ENCODE peak calls at places on chromosome 5, in seven cellular contexts. D is esophagus squamous epithelium, P is HCT116, N is spleen, J is A549, G is upper lobe of left lung, L is Peyer's patch. E is an unnamed sample.
A peak's percentile ranks its signal among the peaks of the same experiment; 100 is the strongest.

GRCh38 chr5:159003045-159004030 is 96.4 kb downstream of the EBF1 start:
- DNase-seq in D (no peak), L (no peak), N (no peak), J (peak; percentile 70), G (no peak), P (no peak), E (no peak)

GRCh38 chr5:88883059-88883565 is at the start of gene MEF2C:
- DNase-seq in D (peak; percentile 21), P (peak; percentile 56), N (peak; percentile 91), G (peak; percentile 95), J (peak; percentile 4), L (peak; percentile 74), E (no peak)

GRCh38 chr5:174625591-174626365 is 98.6 kb upstream of the MSX2 start:
- DNase-seq in J (no peak), D (no peak), P (no peak), G (no peak), N (no peak), L (no peak), E (no peak)

GRCh38 chr5:135834639-135835529 is at the start of gene SLC25A48:
- DNase-seq in D (no peak), J (peak; percentile 75), P (peak; percentile 58), N (peak; percentile 80), G (peak; percentile 89), L (no peak), E (no peak)

GRCh38 chr5:134553816-134554215 is 28.3 kb downstream of the JADE2 start:
- DNase-seq in G (no peak), L (no peak), D (no peak), P (no peak), N (no peak), J (no peak), E (no peak)

GRCh38 chr5:76787237-76787636 is 31.6 kb upstream of the F2RL1 start:
- DNase-seq in D (no peak), G (no peak), N (no peak), J (peak; percentile 83), P (no peak), L (no peak), E (no peak)

GRCh38 chr5:122076023-122076422 is 2.0 kb downstream of the LOX start:
- DNase-seq in D (no peak), N (no peak), L (no peak), J (no peak), P (no peak), G (no peak), E (no peak)

GRCh38 chr5:93062548-93062947 is 518.5 kb downstream of the NR2F1-AS1 start:
- DNase-seq in J (peak; percentile 23), P (no peak), G (no peak), L (no peak), N (no peak), D (no peak), E (no peak)

GRCh38 chr5:180153991-180154390 is 55.0 kb downstream of the RASGEF1C start:
- DNase-seq in D (no peak), G (no peak), J (no peak), P (no peak), L (no peak), N (no peak), E (no peak)

GRCh38 chr5:144436007-144436406 is 265.3 kb downstream of the KCTD16 start:
- DNase-seq in G (no peak), D (no peak), P (no peak), L (no peak), N (no peak), J (no peak), E (no peak)

GRCh38 chr5:63603996-63604395 is 358.2 kb downstream of the HTR1A start:
- DNase-seq in G (no peak), N (no peak), D (no peak), P (no peak), J (no peak), L (no peak), E (no peak)

GRCh38 chr5:179558912-179559279 is 8.5 kb downstream of the RUFY1 start:
- DNase-seq in D (no peak), J (peak; percentile 35), P (no peak), L (no peak), N (peak; percentile 80), G (peak; percentile 87), E (no peak)

GRCh38 chr5:58022055-58022454 is 437.8 kb downstream of the PLK2 start:
- DNase-seq in G (no peak), J (peak; percentile 63), L (no peak), P (no peak), N (no peak), D (no peak), E (peak; percentile 27)

GRCh38 chr5:5179597-5179996 is 39.5 kb downstream of the ADAMTS16 start:
- DNase-seq in N (no peak), G (no peak), P (no peak), L (no peak), D (no peak), J (no peak), E (no peak)

GRCh38 chr5:1808466-1808865 is 7.3 kb downstream of the NDUFS6 start:
- DNase-seq in N (no peak), P (no peak), L (no peak), D (no peak), J (no peak), G (no peak), E (no peak)

GRCh38 chr5:33212439-33212838 is 228.3 kb upstream of the TARS1 start:
- DNase-seq in N (no peak), J (no peak), G (no peak), D (no peak), L (no peak), P (no peak), E (no peak)

GRCh38 chr5:62466228-62466627 is 53.7 kb downstream of the IPO11 start:
- DNase-seq in L (no peak), G (no peak), N (no peak), P (no peak), J (no peak), D (no peak), E (no peak)

GRCh38 chr5:94433393-94434149 is 184.8 kb downstream of the KIAA0825 start:
- DNase-seq in J (no peak), G (no peak), L (no peak), P (peak; percentile 73), N (no peak), D (no peak), E (no peak)

GRCh38 chr5:75639912-75640311 is 28.7 kb downstream of the ANKDD1B start:
- DNase-seq in J (no peak), D (no peak), L (no peak), G (no peak), N (no peak), P (no peak), E (no peak)

GRCh38 chr5:57166250-57166649 is 7.6 kb upstream of the GPBP1 start:
- DNase-seq in P (no peak), J (peak; percentile 12), L (no peak), G (no peak), N (no peak), D (no peak), E (no peak)

GRCh38 chr5:116454417-116454927 is 120.2 kb downstream of the SEMA6A start:
- DNase-seq in N (no peak), G (no peak), P (no peak), D (no peak), J (no peak), L (no peak), E (no peak)

DNA sequence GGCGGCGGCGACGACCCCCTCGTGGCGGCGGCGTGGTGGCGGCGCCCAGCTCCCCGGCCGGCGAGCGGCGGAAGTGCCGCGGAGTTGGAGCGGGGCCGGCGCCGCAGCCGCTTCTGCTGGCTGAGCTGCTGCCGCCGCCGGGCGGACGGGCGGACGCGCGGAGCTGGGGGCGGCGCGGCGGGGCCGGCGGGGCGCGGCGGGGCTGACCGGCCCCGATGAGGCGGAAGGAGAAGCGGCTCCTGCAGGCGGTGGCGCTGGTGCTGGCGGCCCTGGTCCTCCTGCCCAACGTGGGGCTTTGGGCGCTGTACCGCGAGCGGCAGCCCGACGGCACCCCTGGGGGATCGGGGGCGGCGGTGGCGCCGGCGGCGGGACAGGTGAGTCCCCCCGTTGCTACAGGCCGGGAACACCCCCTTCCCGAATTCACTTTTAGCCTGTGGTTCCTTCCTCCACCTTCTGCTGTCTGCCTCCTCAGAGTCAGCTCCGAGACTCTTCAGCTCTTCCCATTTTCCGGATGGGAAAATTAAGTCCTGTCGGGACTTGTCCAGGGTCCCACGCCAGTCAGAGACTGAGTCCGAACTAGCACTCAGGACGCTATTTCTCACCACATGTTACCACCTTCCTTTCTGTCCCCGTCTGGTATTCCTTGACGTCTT is at the start of gene GALNT10:
- DNase-seq in P (peak; percentile 21), G (peak; percentile 96), D (no peak), N (peak; percentile 95), L (peak; percentile 55), J (peak; percentile 68), E (no peak)
- TF ChIP-seq POLR2A in P (peak; percentile 45), G (no peak), D (peak; percentile 21), N (no peak), L (no peak), J (peak; percentile 55), E (no peak)

DNA sequence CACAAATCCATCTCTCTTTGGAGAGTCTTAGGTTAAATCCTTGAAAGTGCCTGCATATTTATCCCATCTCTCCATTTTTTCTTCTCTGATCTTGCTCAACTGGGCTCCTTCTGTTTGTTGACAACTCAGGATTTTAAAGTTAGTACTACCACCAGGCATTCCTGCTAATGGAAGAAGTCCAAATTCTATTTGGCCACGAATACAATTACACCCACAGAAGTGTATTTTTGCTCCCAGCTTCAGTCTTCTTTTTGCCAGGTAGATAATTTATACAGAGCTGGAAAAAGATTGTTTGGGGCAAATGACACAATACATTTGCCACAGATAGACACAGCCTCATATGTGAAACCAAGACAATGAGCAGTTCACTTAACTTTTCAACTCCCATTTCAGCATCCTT is 74.8 kb downstream of the CETN3 start:
- DNase-seq in D (no peak), P (no peak), J (no peak), G (no peak), N (no peak), L (no peak), E (no peak)
- H3K27ac ChIP-seq in D (no peak overlapping the region), P (no peak overlapping the region), J (no peak overlapping the region), G (no peak overlapping the region), N (no peak overlapping the region), L (no peak overlapping the region), E (no peak overlapping the region)

DNA sequence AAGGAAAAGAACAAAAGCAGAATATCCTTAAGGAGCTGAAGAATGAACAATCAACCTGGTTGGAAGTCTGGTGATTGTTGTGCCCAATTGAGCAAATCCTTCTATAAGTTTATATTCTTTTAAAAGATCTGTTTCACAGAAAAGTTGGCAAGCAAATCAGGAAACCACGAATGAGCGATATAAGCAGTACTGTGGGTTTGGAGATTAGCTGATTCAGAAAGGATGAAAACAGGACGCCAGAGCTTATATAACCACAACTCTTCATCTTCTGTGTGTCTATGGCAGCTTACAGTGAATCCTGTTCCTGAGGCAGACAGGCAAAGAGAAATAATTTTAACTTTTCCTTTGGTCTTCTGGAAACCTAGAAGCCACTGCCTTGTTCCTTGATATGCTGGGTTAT is 61.7 kb downstream of the SLC38A9 start:
- DNase-seq in D (no peak), L (no peak), N (no peak), P (no peak), G (no peak), J (no peak), E (no peak)
- H3K4me3 ChIP-seq in D (no peak overlapping the region), L (no peak overlapping the region), N (no peak overlapping the region), P (no peak overlapping the region), G (no peak overlapping the region), J (no peak overlapping the region), E (no peak overlapping the region)

DNA sequence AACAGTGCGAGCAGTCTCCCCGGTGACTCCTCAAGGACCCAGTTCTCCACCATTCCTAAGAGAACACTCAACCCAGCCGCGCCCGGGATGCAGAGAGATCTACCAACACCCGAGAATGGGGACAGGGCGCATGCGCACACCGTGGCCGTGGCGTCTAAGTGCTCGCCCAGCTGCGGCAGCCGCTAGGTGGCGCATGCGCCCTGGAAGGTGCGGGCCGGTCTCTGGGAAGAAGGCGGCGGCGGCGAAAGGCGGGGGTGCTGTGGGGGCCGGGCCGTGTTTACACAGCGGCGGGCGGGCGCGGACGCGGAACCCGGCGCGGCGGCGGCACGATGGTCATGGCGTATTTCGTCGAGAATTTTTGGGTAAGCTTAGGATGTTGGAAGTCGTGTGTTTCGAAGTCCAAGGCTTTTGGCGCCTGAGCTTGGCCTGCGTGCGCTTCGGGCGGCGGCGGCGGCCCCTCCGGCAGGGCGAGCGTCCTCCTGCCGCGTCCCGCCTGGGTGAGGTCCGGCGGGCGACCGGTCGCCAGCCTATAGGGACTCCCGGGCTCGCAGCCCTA is at the start of gene FCHO2:
- DNase-seq in J (peak; percentile 97), D (peak; percentile 84), L (peak; percentile 96), P (peak; percentile 94), N (peak; percentile 100), G (peak; percentile 100), E (peak; percentile 94)
- TF ChIP-seq POLR2A in J (peak; percentile 70), D (peak; percentile 71), L (peak; percentile 75), P (peak; percentile 70), N (peak; percentile 77), G (no peak), E (peak; percentile 78)